ENCODE peak calls at places on chromosomes 1 and 21, in four cellular contexts. R is Ammon's horn, Y is neural crest cell, D is naive B cell. S is an unnamed sample.

GRCh38 chr1:158098256-158098655 is 82.4 kb upstream of the CD1D start:
- DNase-seq in R (no peak), Y (no peak), D (no peak), S (no peak)

GRCh38 chr1:114116086-114116485 is 37.6 kb downstream of the SYT6 start:
- DNase-seq in R (no peak), Y (no peak), D (no peak), S (no peak)

GRCh38 chr1:209749660-209750059 is 6.2 kb upstream of the TRAF3IP3 start:
- DNase-seq in R (no peak), Y (no peak), D (no peak), S (no peak)

GRCh38 chr1:169414927-169415326 is 12.3 kb downstream of the CCDC181 start:
- DNase-seq in R (no peak), Y (no peak), D (no peak), S (no peak)

GRCh38 chr1:25952851-25953401 is 44.9 kb downstream of the PAFAH2 start:
- DNase-seq in R (peak), Y (no peak), D (no peak), S (no peak)

GRCh38 chr21:46098303-46099141 is 610 bp downstream of the COL6A2 start:
- DNase-seq in R (no peak), Y (no peak), D (no peak), S (no peak)

GRCh38 chr1:155083865-155084721 is 5.5 kb downstream of the EFNA3 start:
- DNase-seq in R (peak), Y (no peak), D (no peak), S (no peak)

GRCh38 chr1:103220503-103221095 is 112.3 kb upstream of the COL11A1 start:
- DNase-seq in R (no peak), Y (no peak), D (no peak), S (no peak)

GRCh38 chr21:32413697-32414578 is 1.4 kb downstream of the EVA1C start:
- DNase-seq in R (peak), Y (no peak), D (no peak), S (no peak)

GRCh38 chr1:116807394-116807793 is 53.2 kb downstream of the CD2 start:
- DNase-seq in R (no peak), Y (no peak), D (no peak), S (no peak)

GRCh38 chr1:116345830-116346229 is 27.2 kb upstream of the ATP1A1 start:
- DNase-seq in R (peak), Y (peak), D (no peak), S (no peak)

GRCh38 chr1:22051607-22052114 is 848 bp upstream of the CDC42 start:
- DNase-seq in R (no peak), Y (no peak), D (no peak), S (no peak)

GRCh38 chr1:14440731-14441130 is 157.8 kb upstream of the KAZN start:
- DNase-seq in R (no peak), Y (no peak), D (no peak), S (no peak)

GRCh38 chr21:22889445-22889844 is 1891.2 kb downstream of the NCAM2 start:
- DNase-seq in R (no peak), Y (no peak), D (no peak), S (no peak)

GRCh38 chr1:43451701-43452532 is 1.8 kb downstream of the HYI start:
- DNase-seq in R (no peak), Y (no peak), D (no peak), S (no peak)

GRCh38 chr1:110258734-110259133 is 48.6 kb downstream of the KCNC4 start:
- DNase-seq in R (no peak), Y (no peak), D (no peak), S (no peak)

GRCh38 chr1:116671835-116672234 is 4.3 kb upstream of the IGSF3 start:
- DNase-seq in R (no peak), Y (no peak), D (no peak), S (no peak)

GRCh38 chr1:145824499-145824842 is 471 bp downstream of the POLR3C start:
- DNase-seq in R (no peak), Y (no peak), D (no peak), S (no peak)

GRCh38 chr1:89670168-89670567 is 37.2 kb downstream of the LRRC8C start:
- DNase-seq in R (no peak), Y (no peak), D (peak), S (no peak)

GRCh38 chr1:34946211-34946610 is 16.8 kb upstream of the DLGAP3 start:
- DNase-seq in R (no peak), Y (no peak), D (no peak), S (no peak)

GRCh38 chr1:113153116-113153803 is 80.3 kb downstream of the LRIG2 start:
- DNase-seq in R (peak), Y (no peak), D (no peak), S (no peak)

GRCh38 chr1:15090373-15090772 is 63.2 kb upstream of the TMEM51 start:
- DNase-seq in R (no peak), Y (peak), D (peak), S (peak)

GRCh38 chr1:109089242-109090015 is 1.1 kb upstream of the TMEM167B start:
- DNase-seq in R (peak), Y (peak), D (no peak), S (no peak)

GRCh38 chr21:33025106-33025470 is 647 bp upstream of the OLIG2 start:
- DNase-seq in R (peak), Y (peak), D (no peak), S (no peak)

GRCh38 chr1:168443899-168444298 is 99.9 kb downstream of the XCL2 start:
- DNase-seq in R (no peak), Y (no peak), D (no peak), S (no peak)

GRCh38 chr1:234907585-234908457 is 220.8 kb downstream of the TOMM20 start:
- DNase-seq in R (no peak), Y (no peak), D (no peak), S (no peak)

GRCh38 chr1:16162163-16162822 is 6.4 kb upstream of the EPHA2 start:
- DNase-seq in R (no peak), Y (no peak), D (no peak), S (no peak)

GRCh38 chr1:39368045-39368444 is 123.4 kb upstream of the BMP8A start:
- DNase-seq in R (no peak), Y (no peak), D (no peak), S (no peak)

GRCh38 chr1:82775402-82776000 is 974.8 kb downstream of the ADGRL2 start:
- DNase-seq in R (peak), Y (peak), D (no peak), S (no peak)

GRCh38 chr1:25570798-25571521 is 27.6 kb downstream of the LDLRAP1 start:
- DNase-seq in R (no peak), Y (no peak), D (no peak), S (no peak)

S was measured in epithelial cell of prostate.